ENCODE peak calls at places on chromosome 1, in five cellular contexts. Z is GM12891, T is K562, C is GM12892, S is H1. R is an unnamed sample.

GRCh38 chr1:109250454-109251276 is 1.3 kb downstream of the CELSR2 start:
- DNase-seq in Z (peak; percentile 15), T (no peak), C (peak; percentile 14), S (no peak), R (peak; percentile 7)

GRCh38 chr1:65509912-65510680 is 89.6 kb downstream of the LEPR start:
- DNase-seq in Z (no peak), T (no peak), C (no peak), S (no peak), R (no peak)

GRCh38 chr1:157047064-157047410 is 1.5 kb upstream of the ARHGEF11 start:
- DNase-seq in Z (no peak), T (no peak), C (no peak), S (no peak), R (no peak)

GRCh38 chr1:210373628-210373877 is 44.9 kb downstream of the HHAT start:
- DNase-seq in Z (no peak), T (no peak), C (no peak), S (no peak), R (no peak)

GRCh38 chr1:54987830-54988705 is 7.6 kb downstream of the TMEM61 start:
- DNase-seq in Z (no peak), T (no peak), C (no peak), S (no peak), R (peak; percentile 84)

GRCh38 chr1:170114916-170115315 is 30.8 kb upstream of the NTMT2 start:
- DNase-seq in Z (no peak), T (no peak), C (no peak), S (no peak), R (no peak)

GRCh38 chr1:227948493-227949260 is 945 bp upstream of the WNT9A start:
- DNase-seq in Z (no peak), T (peak; percentile 17), C (peak; percentile 25), S (no peak), R (peak; percentile 40)

GRCh38 chr1:28343405-28343804 is 14.6 kb downstream of the MED18 start:
- DNase-seq in Z (no peak), T (no peak), C (no peak), S (no peak), R (no peak)

GRCh38 chr1:154791292-154792278 is 78.5 kb downstream of the KCNN3 start:
- DNase-seq in Z (peak; percentile 74), T (no peak), C (peak; percentile 75), S (no peak), R (no peak)

GRCh38 chr1:21869620-21870121 is 57.6 kb downstream of the LDLRAD2 start:
- DNase-seq in Z (no peak), T (no peak), C (no peak), S (no peak), R (peak; percentile 87)

GRCh38 chr1:185819798-185820197 is 85.6 kb downstream of the HMCN1 start:
- DNase-seq in Z (no peak), T (no peak), C (no peak), S (no peak), R (no peak)

GRCh38 chr1:182149411-182149965 is 88.0 kb upstream of the ZNF648 start:
- DNase-seq in Z (no peak), T (peak; percentile 58), C (no peak), S (no peak), R (no peak)

GRCh38 chr1:208175508-208175895 is 68.7 kb downstream of the PLXNA2 start:
- DNase-seq in Z (no peak), T (no peak), C (no peak), S (no peak), R (no peak)

GRCh38 chr1:109615879-109616278 is 3.5 kb downstream of the GNAT2 start:
- DNase-seq in Z (no peak), T (no peak), C (no peak), S (no peak), R (no peak)

GRCh38 chr1:184610872-184611614 is 143.6 kb downstream of the EDEM3 start:
- DNase-seq in Z (no peak), T (no peak), C (no peak), S (no peak), R (peak; percentile 32)

GRCh38 chr1:40435876-40436275 is 14.4 kb upstream of the ZFP69B start:
- DNase-seq in Z (no peak), T (no peak), C (no peak), S (no peak), R (no peak)

GRCh38 chr1:241808265-241808664 is 39.7 kb upstream of the EXO1 start:
- DNase-seq in Z (no peak), T (no peak), C (no peak), S (no peak), R (no peak)

GRCh38 chr1:200453544-200453905 is 43.7 kb upstream of the ZNF281 start:
- DNase-seq in Z (no peak), T (no peak), C (no peak), S (no peak), R (no peak)

GRCh38 chr1:112711672-112712071 is 3.5 kb downstream of the PPM1J start:
- DNase-seq in Z (no peak), T (no peak), C (no peak), S (no peak), R (no peak)

GRCh38 chr1:214165850-214166374 is 115.0 kb upstream of the SMYD2 start:
- DNase-seq in Z (no peak), T (no peak), C (no peak), S (no peak), R (peak; percentile 32)

GRCh38 chr1:150008699-150009098 is 1.8 kb downstream of the OTUD7B start:
- DNase-seq in Z (no peak), T (no peak), C (no peak), S (no peak), R (no peak)

GRCh38 chr1:117646007-117646913 is 40.4 kb downstream of the TENT5C start:
- DNase-seq in Z (no peak), T (peak; percentile 39), C (no peak), S (no peak), R (no peak)

GRCh38 chr1:199545780-199546179 is 481.7 kb upstream of the NR5A2 start:
- DNase-seq in Z (no peak), T (no peak), C (no peak), S (no peak), R (no peak)

GRCh38 chr1:248404024-248404423 is 1.2 kb downstream of the OR2T1 start:
- DNase-seq in Z (no peak), T (peak; percentile 81), C (no peak), S (no peak), R (no peak)

GRCh38 chr1:16926491-16927195 is 4.9 kb downstream of the CROCC start:
- DNase-seq in Z (no peak), T (no peak), C (no peak), S (no peak), R (peak; percentile 71)

GRCh38 chr1:83839566-83840173 is 159.3 kb downstream of the TTLL7 start:
- DNase-seq in Z (no peak), T (no peak), C (no peak), S (no peak), R (no peak)

DNA sequence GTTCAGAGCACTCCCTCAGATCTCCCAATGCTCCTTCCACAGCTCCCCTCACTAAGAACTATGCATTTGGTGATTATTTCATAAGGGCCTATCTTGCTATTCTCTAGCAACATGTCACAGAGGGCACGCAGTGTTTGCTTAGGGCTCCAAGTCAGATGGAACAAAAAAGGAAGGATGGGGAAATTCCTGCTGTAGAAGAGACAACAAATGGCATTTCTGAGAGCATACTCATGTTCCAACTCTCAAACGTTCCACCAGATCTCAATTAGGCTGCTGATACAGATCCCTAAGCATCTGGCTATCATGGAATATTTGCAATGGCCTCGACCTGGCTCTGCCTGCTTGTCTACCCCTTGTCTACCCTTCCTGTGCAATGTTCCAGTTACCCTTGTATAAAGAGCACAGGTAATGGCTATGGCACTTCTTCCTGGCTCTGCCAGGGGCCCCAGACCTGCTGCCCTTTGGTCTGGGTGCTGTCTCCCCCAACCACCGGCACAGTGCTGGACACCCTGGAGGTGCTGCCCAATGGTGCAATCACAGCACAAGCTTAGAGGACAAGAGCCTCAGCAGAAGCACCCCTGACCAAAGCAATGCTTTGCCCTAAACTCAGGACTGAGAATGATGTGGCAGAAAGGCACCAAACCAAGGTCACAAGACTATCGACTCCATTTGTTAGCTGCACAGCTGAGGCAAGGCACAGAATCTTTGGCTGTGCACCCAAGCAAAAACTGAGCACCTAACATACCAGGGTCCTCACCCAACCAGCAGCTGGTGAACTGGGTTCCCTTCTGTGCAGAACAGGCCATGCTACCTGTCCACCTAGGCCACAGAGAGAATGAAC is 3.6 kb downstream of the PARP1 start:
- DNase-seq in Z (no peak), T (no peak), C (no peak), S (no peak), R (peak; percentile 38)
- TF ChIP-seq TAF1 in Z (no peak), T (no peak), C (no peak), S (no peak), R (no peak)

DNA sequence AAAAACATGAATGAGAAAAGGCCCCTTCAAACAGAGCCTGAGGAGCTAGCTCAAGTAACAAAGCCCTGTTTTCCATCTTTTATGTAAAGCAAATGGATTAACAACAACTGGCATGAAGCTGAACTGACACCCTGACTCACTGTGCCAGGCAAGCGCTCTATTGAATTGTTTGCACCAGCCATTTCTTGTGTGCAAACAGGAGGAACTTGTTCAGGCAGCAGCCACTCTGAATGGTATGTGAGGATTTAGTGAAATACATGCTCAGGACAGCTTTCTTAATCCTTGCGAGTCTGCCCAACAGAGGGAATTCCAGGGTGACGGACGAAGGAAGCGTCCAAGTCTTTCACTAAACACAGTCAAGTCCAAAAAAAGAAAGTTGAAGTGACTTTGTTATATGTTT is 291.1 kb upstream of the ADGRL2 start:
- DNase-seq in Z (no peak), T (no peak), C (no peak), S (peak; percentile 5), R (no peak)
- TF ChIP-seq TAF1 in Z (no peak), T (no peak), C (no peak), S (no peak), R (no peak)

GRCh38 chr1:206463137-206463536 is 7.1 kb upstream of the IKBKE start:
- DNase-seq in Z (no peak), T (no peak), C (no peak), S (no peak), R (no peak)

GRCh38 chr1:206465951-206466350 is 4.3 kb upstream of the IKBKE start:
- DNase-seq in Z (no peak), T (no peak), C (no peak), S (no peak), R (no peak)

GRCh38 chr1:206461602-206462455 is 8.4 kb upstream of the IKBKE start:
- DNase-seq in Z (peak; percentile 55), T (peak; percentile 83), C (peak; percentile 56), S (no peak), R (peak; percentile 76)

GRCh38 chr1:206464456-206464964 is 5.8 kb upstream of the IKBKE start:
- DNase-seq in Z (no peak), T (no peak), C (no peak), S (no peak), R (no peak)

GRCh38 chr1:206463911-206464310 is 6.4 kb upstream of the IKBKE start:
- DNase-seq in Z (no peak), T (no peak), C (no peak), S (no peak), R (no peak)
- TF ChIP-seq TAF1 in Z (no peak), T (no peak), C (no peak), S (no peak), R (no peak)

GRCh38 chr1:238914346-238914745 is 472.0 kb upstream of the CHRM3 start:
- DNase-seq in Z (no peak), T (no peak), C (no peak), S (no peak), R (no peak)

GRCh38 chr1:238916828-238917227 is 469.5 kb upstream of the CHRM3 start:
- DNase-seq in Z (no peak), T (no peak), C (no peak), S (no peak), R (no peak)

GRCh38 chr1:238913210-238913609 is 473.2 kb upstream of the CHRM3 start:
- DNase-seq in Z (no peak), T (no peak), C (no peak), S (no peak), R (no peak)

GRCh38 chr1:238912148-238912547 is 474.2 kb upstream of the CHRM3 start:
- DNase-seq in Z (no peak), T (no peak), C (no peak), S (no peak), R (no peak)
- TF ChIP-seq TAF1 in Z (no peak), T (no peak), C (no peak), S (no peak), R (no peak)

R was measured in SK-N-SH.